ENCODE peak calls at places on chromosomes 16 and 17, in five cellular contexts. H is HepG2, P is H1, L is K562, W is GM12878. S is an unnamed sample.

GRCh38 chr17:76025294-76025693 is 1.8 kb downstream of the EVPL start:
- DNase-seq in W (no peak), P (no peak), H (no peak), L (no peak), S (no peak)

GRCh38 chr17:321386-321941 is 31.1 kb downstream of the RPH3AL start:
- DNase-seq in P (no peak), W (no peak), H (no peak), L (no peak), S (no peak)

GRCh38 chr17:50818266-50818665 is 17.1 kb upstream of the WFIKKN2 start:
- DNase-seq in P (no peak), W (no peak), L (no peak), H (no peak), S (no peak)

GRCh38 chr16:58843675-58844074 is 109.6 kb upstream of the GOT2 start:
- DNase-seq in W (peak; percentile 12), H (peak; percentile 44), P (no peak), L (peak; percentile 21), S (peak; percentile 3)

GRCh38 chr16:50151322-50151721 is 1.8 kb upstream of the TENT4B start:
- DNase-seq in P (no peak), L (no peak), H (no peak), W (no peak), S (no peak)

GRCh38 chr16:20897253-20897896 is 2.8 kb downstream of the DCUN1D3 start:
- DNase-seq in P (no peak), H (peak; percentile 36), W (no peak), L (no peak), S (no peak)

GRCh38 chr17:3573246-3574100 is 15.9 kb upstream of the TRPV3 start:
- DNase-seq in P (no peak), H (no peak), L (no peak), W (no peak), S (no peak)

GRCh38 chr16:17470871-17471744 is at the start of gene XYLT1:
- DNase-seq in L (no peak), P (no peak), W (no peak), H (no peak), S (no peak)

GRCh38 chr17:48629411-48629759 is 3.2 kb upstream of the HOXB9 start:
- DNase-seq in H (no peak), L (no peak), W (no peak), P (no peak), S (no peak)

GRCh38 chr17:48628641-48629410 is 2.7 kb upstream of the HOXB9 start:
- DNase-seq in L (no peak), P (no peak), W (no peak), H (no peak), S (no peak)

GRCh38 chr17:48631693-48632578 is 5.8 kb upstream of the HOXB9 start:
- DNase-seq in H (no peak), L (no peak), P (no peak), W (no peak), S (no peak)

GRCh38 chr17:48630925-48631692 is 5.0 kb upstream of the HOXB9 start:
- DNase-seq in H (no peak), L (peak; percentile 79), W (no peak), P (no peak), S (no peak)

DNA sequence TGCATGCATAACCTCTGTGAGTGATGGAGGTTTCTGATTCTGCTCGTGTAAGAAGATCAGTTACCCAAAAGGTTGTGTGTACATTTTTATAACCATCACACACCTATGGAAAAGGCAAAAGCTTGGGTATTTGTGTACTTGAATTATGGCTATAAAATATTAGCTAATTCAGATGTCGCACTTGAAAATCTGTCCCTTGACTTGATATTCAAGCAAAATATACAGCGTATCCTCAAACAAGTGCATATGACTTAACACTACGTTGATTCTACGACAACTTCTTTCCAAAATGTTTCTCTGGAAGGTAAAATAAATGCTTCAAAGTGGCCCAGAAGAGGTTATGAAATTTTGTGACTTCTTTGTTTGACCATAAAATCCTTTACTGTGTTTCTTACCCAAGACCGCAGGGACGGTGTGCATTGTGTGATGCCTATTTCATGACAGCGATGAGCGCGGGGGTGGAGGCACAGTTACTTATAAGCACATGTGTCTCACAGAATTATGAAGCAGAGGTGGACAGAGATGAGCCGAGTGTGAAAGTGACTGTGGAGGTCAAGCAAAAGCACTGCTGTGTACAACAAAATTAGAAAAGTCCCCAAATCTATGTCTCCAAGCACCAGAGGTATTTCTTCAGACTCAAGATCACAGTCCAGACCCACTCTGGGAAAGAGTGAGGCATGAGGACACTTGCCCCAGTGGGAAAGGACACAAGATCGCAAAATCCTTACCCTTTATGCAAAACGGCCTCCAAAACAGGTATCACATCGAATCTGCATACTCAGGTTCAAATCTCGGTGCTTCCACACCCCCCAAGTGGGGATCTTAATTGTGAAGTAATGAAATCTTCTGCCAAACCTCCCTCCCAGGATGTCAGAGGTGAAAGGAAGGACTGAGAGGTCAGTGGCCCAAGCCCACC is 4.1 kb upstream of the HOXB9 start:
- DNase-seq in W (no peak), P (no peak), L (no peak), H (no peak), S (no peak)
- TF ChIP-seq EZH2 in W (no peak), P (peak; percentile 4), L (no peak), H (peak; percentile 92), S (no peak)

DNA sequence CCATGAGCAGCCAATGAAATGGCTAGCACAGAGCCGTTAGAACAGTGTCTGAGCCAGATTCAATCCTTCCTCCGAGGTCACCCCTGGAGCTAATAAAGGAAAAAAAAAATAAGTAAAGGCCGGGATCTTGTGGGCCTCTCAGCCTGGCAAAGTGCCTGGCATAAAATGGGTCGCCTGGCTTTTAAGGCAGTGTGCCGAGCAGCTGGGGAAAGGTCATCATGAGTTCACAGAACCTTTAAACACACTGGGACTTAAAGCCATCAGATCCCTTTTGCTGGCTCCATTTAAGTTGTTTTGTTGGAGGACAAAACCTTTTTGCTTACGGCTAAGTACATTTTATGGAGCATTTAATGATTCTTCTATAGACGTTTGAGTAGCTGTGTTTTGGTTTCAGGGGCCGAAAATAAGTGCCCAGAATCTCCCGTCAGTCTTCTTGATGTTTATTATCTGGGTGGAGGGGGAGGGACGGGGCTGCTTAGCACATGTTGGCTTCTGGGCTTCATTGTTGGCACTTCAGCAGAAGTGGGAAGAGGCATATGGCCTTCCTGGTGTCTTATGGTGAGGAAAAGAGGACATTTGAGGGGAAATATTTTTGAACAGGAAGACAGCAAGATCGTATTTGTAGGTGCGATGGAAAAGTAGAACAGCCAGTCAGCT is 30.9 kb downstream of the RBFOX1 start:
- DNase-seq in W (no peak), H (no peak), P (no peak), L (no peak), S (no peak)
- TF ChIP-seq YY1 in W (no peak), H (no peak), P (no peak), L (no peak), S (no peak)

GRCh38 chr17:80036715-80037477 is 454 bp downstream of the CCDC40 start:
- DNase-seq in P (no peak), W (no peak), L (peak; percentile 47), H (peak; percentile 57), S (no peak)
- TF ChIP-seq EZH2 in P (no peak), W (no peak), L (no peak), H (no peak), S (no peak)

GRCh38 chr17:36989173-36989572 is 40.4 kb downstream of the AATF start:
- DNase-seq in W (no peak), H (no peak), P (no peak), L (no peak), S (no peak)

GRCh38 chr17:36992701-36993100 is 43.9 kb downstream of the AATF start:
- DNase-seq in P (no peak), H (no peak), L (no peak), W (no peak), S (no peak)

GRCh38 chr17:36999475-36999874 is 50.7 kb downstream of the AATF start:
- DNase-seq in L (no peak), H (no peak), W (no peak), P (no peak), S (no peak)

GRCh38 chr17:36993227-36993626 is 44.5 kb downstream of the AATF start:
- DNase-seq in W (no peak), P (no peak), L (no peak), H (no peak), S (no peak)

GRCh38 chr17:36994438-36994837 is 45.7 kb downstream of the AATF start:
- DNase-seq in L (no peak), P (no peak), W (no peak), H (no peak), S (no peak)
- TF ChIP-seq YY1 in L (no peak), P (no peak), W (no peak), H (no peak), S (no peak)